ENCODE peak calls at places on chromosomes 2 and 18, in six cellular contexts. P is astrocyte of the spinal cord, G is neural crest cell, B is AG10803, M is WTC11, Z is sciatic nerve. S is an unnamed sample.

GRCh38 chr18:56139372-56139771 is 499.0 kb downstream of the TXNL1 start:
- DNase-seq in G (no peak), M (no peak), B (no peak), Z (no peak), P (no peak), S (no peak)

GRCh38 chr2:218229239-218229638 is 12.2 kb downstream of the ARPC2 start:
- DNase-seq in M (no peak), P (peak), Z (no peak), B (peak), G (no peak), S (no peak)

GRCh38 chr2:25068193-25068592 is 26.3 kb downstream of the EFR3B start:
- DNase-seq in P (no peak), Z (no peak), B (no peak), M (no peak), G (no peak), S (no peak)

GRCh38 chr2:168030862-168031624 is 216.4 kb downstream of the STK39 start:
- DNase-seq in Z (no peak), G (no peak), B (peak), M (no peak), P (peak), S (no peak)

GRCh38 chr18:61953161-61953560 is 60.4 kb upstream of the RNF152 start:
- DNase-seq in M (no peak), Z (no peak), G (no peak), P (no peak), B (peak), S (no peak)

GRCh38 chr2:190881480-190882326 is 1.1 kb downstream of the GLS start:
- DNase-seq in P (peak), G (peak), B (peak), Z (peak), M (peak), S (peak)

GRCh38 chr2:214481204-214481603 is 70.3 kb downstream of the VWC2L start:
- DNase-seq in M (no peak), P (peak), G (no peak), B (no peak), Z (no peak), S (no peak)

GRCh38 chr2:214542866-214543265 is 132.0 kb downstream of the VWC2L start:
- DNase-seq in M (no peak), G (no peak), P (peak), Z (no peak), B (peak), S (no peak)

GRCh38 chr2:33158482-33159003 is 211.8 kb downstream of the LTBP1 start:
- DNase-seq in Z (no peak), M (no peak), G (no peak), B (peak), P (peak), S (no peak)

GRCh38 chr2:53515435-53516332 is 251.9 kb upstream of the CHAC2 start:
- DNase-seq in B (no peak), M (peak), Z (no peak), G (no peak), P (no peak), S (no peak)